ENCODE peak calls at places on chromosome 10, in nine cellular contexts. I is tibial artery, F is breast epithelium, O is uterus, Y is psoas muscle, Q is heart right ventricle, B is body of pancreas, P is sigmoid colon, Z is Panc1. N is an unnamed sample.
A peak's percentile ranks its signal among the peaks of the same experiment; 100 is the strongest.

GRCh38 chr10:97163646-97164535 is 21.9 kb downstream of the SLIT1 start:
- DNase-seq in I (no peak), F (no peak), O (no peak), Y (no peak), Q (no peak), B (no peak), P (no peak), Z (no peak), N (no peak)

GRCh38 chr10:90872648-90873020 is 860 bp downstream of the RPP30 start:
- DNase-seq in I (no peak), F (no peak), O (no peak), Y (no peak), Q (no peak), B (no peak), P (no peak), Z (no peak), N (no peak)

GRCh38 chr10:82497451-82497850 is 622.5 kb downstream of the NRG3 start:
- DNase-seq in I (no peak), F (no peak), O (no peak), Y (no peak), Q (no peak), B (no peak), P (no peak), Z (no peak), N (no peak)

GRCh38 chr10:26357203-26357602 is 80.9 kb upstream of the APBB1IP start:
- DNase-seq in I (no peak), F (no peak), O (no peak), Y (no peak), Q (no peak), B (no peak), P (no peak), Z (no peak), N (no peak)

GRCh38 chr10:96570983-96571964 is 15.5 kb downstream of the TM9SF3 start:
- DNase-seq in I (no peak), F (no peak), O (no peak), Y (no peak), Q (no peak), B (no peak), P (no peak), Z (no peak), N (no peak)

GRCh38 chr10:58282615-58283014 is 13.7 kb downstream of the CISD1 start:
- DNase-seq in I (no peak), F (no peak), O (no peak), Y (no peak), Q (no peak), B (no peak), P (no peak), Z (no peak), N (no peak)

GRCh38 chr10:46019541-46020343 is 10.7 kb downstream of the NCOA4 start:
- DNase-seq in I (peak; percentile 30), F (no peak), O (no peak), Y (no peak), Q (peak; percentile 54), B (peak; percentile 51), P (no peak), Z (no peak), N (no peak)

GRCh38 chr10:132452651-132453469 is 55.9 kb downstream of the PWWP2B start:
- DNase-seq in I (peak; percentile 68), F (peak; percentile 65), O (peak; percentile 82), Y (peak; percentile 91), Q (peak; percentile 79), B (peak; percentile 92), P (peak; percentile 92), Z (no peak), N (peak; percentile 92)

GRCh38 chr10:130021373-130021950 is 57.4 kb upstream of the EBF3 start:
- DNase-seq in I (no peak), F (no peak), O (no peak), Y (no peak), Q (peak; percentile 13), B (no peak), P (no peak), Z (no peak), N (no peak)

GRCh38 chr10:29119374-29119773 is 169.5 kb upstream of the LYZL1 start:
- DNase-seq in I (no peak), F (no peak), O (peak; percentile 27), Y (no peak), Q (peak; percentile 23), B (peak; percentile 14), P (no peak), Z (no peak), N (no peak)

GRCh38 chr10:110002801-110003523 is 4.8 kb upstream of the ADD3 start:
- DNase-seq in I (no peak), F (no peak), O (no peak), Y (no peak), Q (no peak), B (no peak), P (no peak), Z (no peak), N (no peak)

GRCh38 chr10:49512121-49512809 is 26.7 kb downstream of the ERCC6 start:
- DNase-seq in I (no peak), F (no peak), O (no peak), Y (no peak), Q (no peak), B (peak; percentile 17), P (no peak), Z (peak; percentile 24), N (no peak)

GRCh38 chr10:15868006-15868405 is 7.7 kb upstream of the MINDY3 start:
- DNase-seq in I (no peak), F (no peak), O (no peak), Y (no peak), Q (no peak), B (no peak), P (no peak), Z (no peak), N (no peak)

GRCh38 chr10:103745264-103746247 is 109.8 kb downstream of the SH3PXD2A start:
- DNase-seq in I (no peak), F (peak; percentile 32), O (no peak), Y (peak; percentile 56), Q (no peak), B (no peak), P (no peak), Z (no peak), N (no peak)

GRCh38 chr10:130737622-130738021 is 573.9 kb downstream of the TCERG1L start:
- DNase-seq in I (no peak), F (no peak), O (no peak), Y (peak; percentile 8), Q (no peak), B (no peak), P (peak; percentile 25), Z (no peak), N (no peak)

GRCh38 chr10:69769395-69769989 is 32.2 kb upstream of the COL13A1 start:
- DNase-seq in I (peak; percentile 36), F (no peak), O (no peak), Y (peak; percentile 68), Q (no peak), B (peak; percentile 70), P (no peak), Z (peak; percentile 25), N (no peak)

GRCh38 chr10:43226851-43227845 is 39.7 kb downstream of the RASGEF1A start:
- DNase-seq in I (peak; percentile 11), F (no peak), O (no peak), Y (peak; percentile 48), Q (no peak), B (peak; percentile 0), P (peak; percentile 38), Z (no peak), N (peak; percentile 54)

GRCh38 chr10:49207936-49208482 is 19.8 kb upstream of the TMEM273 start:
- DNase-seq in I (no peak), F (no peak), O (no peak), Y (no peak), Q (no peak), B (no peak), P (no peak), Z (no peak), N (no peak)

GRCh38 chr10:120581496-120581895 is 124.5 kb downstream of the PLPP4 start:
- DNase-seq in I (no peak), F (no peak), O (no peak), Y (no peak), Q (no peak), B (no peak), P (no peak), Z (no peak), N (no peak)
- TF ChIP-seq CTCF in I (no peak), F (no peak), O (no peak), Y (no peak), Q (no peak), B (no peak), P (no peak), Z (no peak), N (no peak)

DNA sequence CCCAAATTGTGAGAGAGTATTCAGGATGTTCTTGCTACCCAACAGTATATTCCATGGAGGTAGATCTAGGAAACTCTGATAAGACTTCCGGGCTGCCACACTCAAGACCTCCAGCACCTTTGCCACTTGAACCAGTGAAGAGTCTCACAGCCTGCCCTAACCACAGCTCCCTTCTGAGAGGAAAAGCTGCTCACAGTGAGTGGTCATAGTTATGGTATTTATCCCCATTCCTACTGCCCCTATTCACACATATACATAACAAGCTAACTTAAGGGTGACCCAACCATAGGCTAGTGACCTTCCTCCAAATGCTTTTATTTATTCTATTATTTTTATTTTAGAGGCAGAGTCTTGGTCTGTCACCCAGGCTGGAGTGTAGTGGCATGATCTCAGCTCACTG is 156.3 kb downstream of the PTEN start:
- DNase-seq in I (no peak), F (no peak), O (no peak), Y (no peak), Q (no peak), B (no peak), P (no peak), Z (no peak), N (no peak)
- H3K27ac ChIP-seq in I (no peak overlapping the region), F (no peak overlapping the region), O (no peak overlapping the region), Y (no peak overlapping the region), Q (no peak overlapping the region), B (no peak overlapping the region), P (no peak overlapping the region), Z (no peak overlapping the region), N (no peak overlapping the region)

GRCh38 chr10:99297033-99297432 is 32.1 kb upstream of the CNNM1 start:
- DNase-seq in I (no peak), F (no peak), O (no peak), Y (no peak), Q (no peak), B (no peak), P (no peak), Z (no peak), N (no peak)

GRCh38 chr10:99292159-99292558 is 37.0 kb upstream of the CNNM1 start:
- DNase-seq in I (no peak), F (no peak), O (no peak), Y (no peak), Q (no peak), B (peak; percentile 10), P (no peak), Z (no peak), N (no peak)

GRCh38 chr10:99296605-99297004 is 32.6 kb upstream of the CNNM1 start:
- DNase-seq in I (no peak), F (no peak), O (no peak), Y (no peak), Q (no peak), B (no peak), P (no peak), Z (no peak), N (no peak)
- H3K4me3 ChIP-seq in I (no peak overlapping the region), F (no peak overlapping the region), O (no peak overlapping the region), Y (no peak overlapping the region), Q (no peak overlapping the region), B (no peak overlapping the region), P (no peak overlapping the region), Z (no peak overlapping the region), N (no peak overlapping the region)

DNA sequence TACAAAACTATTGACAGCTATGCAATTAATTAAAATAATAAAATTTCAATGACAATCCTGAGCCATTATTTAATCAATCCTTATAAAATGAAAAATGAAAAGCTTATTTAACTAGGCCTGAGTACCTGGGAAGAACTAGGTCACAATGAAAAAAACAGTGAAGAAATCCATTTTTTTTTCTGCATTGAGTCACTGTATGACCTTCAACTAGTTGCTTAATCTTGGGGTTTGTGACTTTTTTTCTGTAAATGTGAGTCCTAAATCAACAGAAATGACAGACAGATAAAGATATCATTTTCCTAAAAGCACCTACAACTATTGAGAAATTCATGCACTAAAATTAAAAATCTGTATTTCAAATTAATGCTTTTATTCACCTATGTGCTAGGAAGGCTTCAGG is 96.8 kb downstream of the TMEM26 start:
- DNase-seq in I (no peak), F (no peak), O (no peak), Y (no peak), Q (no peak), B (no peak), P (no peak), Z (no peak), N (no peak)
- TF ChIP-seq CTCF in I (no peak), F (no peak), O (no peak), Y (no peak), Q (no peak), B (no peak), P (no peak), Z (no peak), N (no peak)

N was measured in left lung.